ENCODE peak calls at places on chromosome 2, in five cellular contexts. One of them, this sample, is unnamed.

GRCh38 chr2:85066874-85067351 is 66.3 kb upstream of the TCF7L1 start:
- DNase-seq in sciatic nerve: peak
- DNase-seq in brain microvascular endothelial cell: peak
- DNase-seq in memory B cell: peak
- DNase-seq in SIG-M5: no peak
- DNase-seq in this sample: peak

GRCh38 chr2:238985036-238985729 is 137.3 kb downstream of the TWIST2 start:
- DNase-seq in sciatic nerve: no peak
- DNase-seq in brain microvascular endothelial cell: no peak
- DNase-seq in memory B cell: no peak
- DNase-seq in SIG-M5: no peak
- DNase-seq in this sample: no peak

GRCh38 chr2:36812196-36812595 is 115.7 kb downstream of the VIT start:
- DNase-seq in sciatic nerve: no peak
- DNase-seq in brain microvascular endothelial cell: no peak
- DNase-seq in memory B cell: no peak
- DNase-seq in SIG-M5: no peak
- DNase-seq in this sample: no peak

GRCh38 chr2:16245481-16246054 is 305.2 kb downstream of the MYCN start:
- DNase-seq in sciatic nerve: no peak
- DNase-seq in brain microvascular endothelial cell: no peak
- DNase-seq in memory B cell: no peak
- DNase-seq in SIG-M5: no peak
- DNase-seq in this sample: no peak

GRCh38 chr2:70596293-70596692 is 42.7 kb upstream of the TGFA start:
- DNase-seq in sciatic nerve: no peak
- DNase-seq in brain microvascular endothelial cell: no peak
- DNase-seq in memory B cell: no peak
- DNase-seq in SIG-M5: no peak
- DNase-seq in this sample: no peak

GRCh38 chr2:35846-36245 is 10.5 kb downstream of the FAM110C start:
- DNase-seq in sciatic nerve: no peak
- DNase-seq in brain microvascular endothelial cell: no peak
- DNase-seq in memory B cell: no peak
- DNase-seq in SIG-M5: no peak
- DNase-seq in this sample: no peak

GRCh38 chr2:88599527-88599926 is 27.7 kb downstream of the EIF2AK3 start:
- DNase-seq in sciatic nerve: no peak
- DNase-seq in brain microvascular endothelial cell: no peak
- DNase-seq in memory B cell: no peak
- DNase-seq in SIG-M5: no peak
- DNase-seq in this sample: no peak

GRCh38 chr2:223487447-223487846 is 114.7 kb downstream of the SCG2 start:
- DNase-seq in sciatic nerve: no peak
- DNase-seq in brain microvascular endothelial cell: no peak
- DNase-seq in memory B cell: no peak
- DNase-seq in SIG-M5: no peak
- DNase-seq in this sample: no peak

GRCh38 chr2:202278036-202278760 is 12.6 kb downstream of the NOP58 start:
- DNase-seq in sciatic nerve: no peak
- DNase-seq in brain microvascular endothelial cell: peak
- DNase-seq in memory B cell: no peak
- DNase-seq in SIG-M5: no peak
- DNase-seq in this sample: peak

GRCh38 chr2:17518212-17519154 is at the start of gene RAD51AP2:
- DNase-seq in sciatic nerve: peak
- DNase-seq in brain microvascular endothelial cell: peak
- DNase-seq in memory B cell: peak
- DNase-seq in SIG-M5: no peak
- DNase-seq in this sample: peak

GRCh38 chr2:111022630-111023029 is 98.1 kb upstream of the BCL2L11 start:
- DNase-seq in sciatic nerve: no peak
- DNase-seq in brain microvascular endothelial cell: no peak
- DNase-seq in memory B cell: no peak
- DNase-seq in SIG-M5: peak
- DNase-seq in this sample: no peak

GRCh38 chr2:20674974-20675679 is 8.2 kb downstream of the GDF7 start:
- DNase-seq in sciatic nerve: no peak
- DNase-seq in brain microvascular endothelial cell: peak
- DNase-seq in memory B cell: no peak
- DNase-seq in SIG-M5: no peak
- DNase-seq in this sample: no peak

GRCh38 chr2:95158891-95159619 is 593 bp downstream of the ZNF514 start:
- DNase-seq in sciatic nerve: peak
- DNase-seq in brain microvascular endothelial cell: peak
- DNase-seq in memory B cell: peak
- DNase-seq in SIG-M5: no peak
- DNase-seq in this sample: peak

GRCh38 chr2:71716697-71717624 is 263.6 kb downstream of the DYSF start:
- DNase-seq in sciatic nerve: peak
- DNase-seq in brain microvascular endothelial cell: peak
- DNase-seq in memory B cell: no peak
- DNase-seq in SIG-M5: no peak
- DNase-seq in this sample: no peak

GRCh38 chr2:203018181-203018580 is 3.5 kb downstream of the NBEAL1 start:
- DNase-seq in sciatic nerve: no peak
- DNase-seq in brain microvascular endothelial cell: no peak
- DNase-seq in memory B cell: no peak
- DNase-seq in SIG-M5: no peak
- DNase-seq in this sample: no peak

GRCh38 chr2:232573821-232574435 is 23.4 kb downstream of the EIF4E2 start:
- DNase-seq in sciatic nerve: no peak
- DNase-seq in brain microvascular endothelial cell: no peak
- DNase-seq in memory B cell: no peak
- DNase-seq in SIG-M5: no peak
- DNase-seq in this sample: no peak

GRCh38 chr2:234932591-234933168 is 19.1 kb upstream of the SH3BP4 start:
- DNase-seq in sciatic nerve: no peak
- DNase-seq in brain microvascular endothelial cell: no peak
- DNase-seq in memory B cell: no peak
- DNase-seq in SIG-M5: no peak
- DNase-seq in this sample: no peak

GRCh38 chr2:22355816-22356433 is 1029.1 kb upstream of the KLHL29 start:
- DNase-seq in sciatic nerve: peak
- DNase-seq in brain microvascular endothelial cell: peak
- DNase-seq in memory B cell: peak
- DNase-seq in SIG-M5: no peak
- DNase-seq in this sample: peak

GRCh38 chr2:197085665-197086064 is 159.2 kb upstream of the PGAP1 start:
- DNase-seq in sciatic nerve: no peak
- DNase-seq in brain microvascular endothelial cell: no peak
- DNase-seq in memory B cell: no peak
- DNase-seq in SIG-M5: no peak
- DNase-seq in this sample: no peak

GRCh38 chr2:40130251-40130994 is 321.5 kb downstream of the SLC8A1 start:
- DNase-seq in sciatic nerve: no peak
- DNase-seq in brain microvascular endothelial cell: peak
- DNase-seq in memory B cell: no peak
- DNase-seq in SIG-M5: no peak
- DNase-seq in this sample: no peak

GRCh38 chr2:101698419-101699190 is 1.1 kb downstream of the MAP4K4 start:
- DNase-seq in sciatic nerve: no peak
- DNase-seq in brain microvascular endothelial cell: no peak
- DNase-seq in memory B cell: no peak
- DNase-seq in SIG-M5: no peak
- DNase-seq in this sample: no peak

GRCh38 chr2:70785137-70785911 is 5.1 kb downstream of the FIGLA start:
- DNase-seq in sciatic nerve: no peak
- DNase-seq in brain microvascular endothelial cell: peak
- DNase-seq in memory B cell: no peak
- DNase-seq in SIG-M5: no peak
- DNase-seq in this sample: peak

GRCh38 chr2:206840999-206841398 is 75.6 kb downstream of the FASTKD2 start:
- DNase-seq in sciatic nerve: no peak
- DNase-seq in brain microvascular endothelial cell: no peak
- DNase-seq in memory B cell: no peak
- DNase-seq in SIG-M5: no peak
- DNase-seq in this sample: no peak

GRCh38 chr2:108632332-108632712 is 87.0 kb upstream of the RANBP2 start:
- DNase-seq in sciatic nerve: no peak
- DNase-seq in brain microvascular endothelial cell: no peak
- DNase-seq in memory B cell: no peak
- DNase-seq in SIG-M5: no peak
- DNase-seq in this sample: no peak

This sample was measured in stimulated activated naive CD8-positive, alpha-beta T cell treated with anti-CD3 and anti-CD28 coated beads, Interleukin-15, amount 100 ng/mL, for 72 hours.